ENCODE peak calls at places on chromosomes 5 and 9, in nine cellular contexts. M is neural progenitor cell, O is WTC11, W is foreskin keratinocyte, X is nephron progenitor cell, Q is tibial nerve, C is right lobe of liver, G is RWPE2, N is pancreas. Y is an unnamed sample.

GRCh38 chr5:137743031-137743640 is 7.2 kb upstream of the KLHL3 start:
- DNase-seq in N (peak; percentile 49), W (no peak), G (no peak), O (peak; percentile 43), Q (peak; percentile 65), C (no peak), X (peak; percentile 55), M (peak; percentile 86), Y (peak; percentile 48)

GRCh38 chr5:16727937-16728336 is 111.1 kb upstream of the RETREG1 start:
- DNase-seq in W (no peak), C (no peak), M (no peak), G (no peak), N (peak; percentile 67), O (no peak), X (no peak), Q (peak; percentile 49), Y (no peak)

GRCh38 chr9:3507395-3508077 is 18.3 kb downstream of the RFX3 start:
- DNase-seq in C (no peak), W (no peak), O (no peak), Q (no peak), N (no peak), X (no peak), M (no peak), G (no peak), Y (no peak)

GRCh38 chr5:159010611-159011497 is 88.9 kb downstream of the EBF1 start:
- DNase-seq in W (no peak), X (peak; percentile 23), Q (no peak), C (no peak), M (no peak), G (no peak), O (no peak), N (no peak), Y (no peak)

GRCh38 chr5:151094054-151094858 is 13.4 kb upstream of the TNIP1 start:
- DNase-seq in O (no peak), G (no peak), M (no peak), N (no peak), Q (no peak), W (peak; percentile 50), X (no peak), C (peak; percentile 66), Y (peak; percentile 87)

GRCh38 chr9:21381752-21382339 is 3.4 kb downstream of the IFNA2 start:
- DNase-seq in M (no peak), W (no peak), N (no peak), Q (no peak), C (no peak), G (no peak), O (peak; percentile 21), X (no peak), Y (no peak)

GRCh38 chr9:37549527-37549926 is 26.7 kb downstream of the FBXO10 start:
- DNase-seq in Q (no peak), M (no peak), X (no peak), O (no peak), G (no peak), N (no peak), C (no peak), W (peak; percentile 12), Y (no peak)

GRCh38 chr9:30925635-30926034 is 1458.8 kb upstream of the ACO1 start:
- DNase-seq in G (no peak), N (no peak), O (no peak), Q (no peak), X (no peak), C (no peak), M (no peak), W (peak; percentile 12), Y (no peak)

GRCh38 chr9:126377521-126377920 is 50.9 kb downstream of the MVB12B start:
- DNase-seq in O (no peak), N (no peak), C (no peak), G (no peak), M (no peak), X (no peak), Q (no peak), W (no peak), Y (no peak)

GRCh38 chr9:87556821-87557220 is 59.2 kb downstream of the DAPK1 start:
- DNase-seq in G (no peak), W (no peak), X (no peak), C (no peak), Q (no peak), O (no peak), N (no peak), M (no peak), Y (peak; percentile 68)

GRCh38 chr5:81417052-81417451 is 23.1 kb upstream of the ACOT12 start:
- DNase-seq in M (no peak), W (peak; percentile 80), X (no peak), O (no peak), N (no peak), G (no peak), Q (no peak), C (no peak), Y (no peak)

GRCh38 chr5:158166424-158166823 is 307.5 kb upstream of the CLINT1 start:
- DNase-seq in N (no peak), O (no peak), C (no peak), X (no peak), M (peak; percentile 28), G (no peak), W (no peak), Q (no peak), Y (no peak)

GRCh38 chr9:89042984-89043383 is 51.7 kb downstream of the S1PR3 start:
- DNase-seq in W (no peak), N (no peak), X (no peak), O (no peak), G (no peak), Q (no peak), C (no peak), M (no peak), Y (no peak)

DNA sequence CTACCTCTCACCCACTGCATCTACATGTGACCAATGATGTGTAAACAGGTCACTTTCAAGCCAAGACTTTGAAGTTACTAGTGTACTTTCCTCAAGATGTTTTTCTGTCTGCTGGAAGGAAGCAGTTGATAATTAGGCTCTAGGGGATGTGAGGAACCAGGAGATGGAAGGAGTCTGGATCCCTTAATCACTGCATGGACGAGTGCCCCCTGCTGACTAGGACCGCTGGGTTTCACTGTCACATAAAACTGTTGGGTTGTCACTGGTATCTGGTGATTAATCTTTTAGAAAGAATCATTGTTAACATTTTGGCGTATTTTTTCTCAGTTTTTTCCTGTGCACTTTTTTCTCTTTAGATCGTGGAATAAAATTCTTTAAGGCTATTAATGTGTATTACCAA is 79.5 kb downstream of the SREK1 start:
- DNase-seq in X (no peak), G (no peak), M (no peak), Q (peak; percentile 33), C (no peak), O (peak; percentile 32), N (no peak), W (no peak), Y (no peak)
- TF ChIP-seq CTCF in X (peak; percentile 18), G (peak; percentile 35), M (peak; percentile 32), Q (no peak), C (no peak), O (no peak), N (no peak), W (peak; percentile 54), Y (no peak)

DNA sequence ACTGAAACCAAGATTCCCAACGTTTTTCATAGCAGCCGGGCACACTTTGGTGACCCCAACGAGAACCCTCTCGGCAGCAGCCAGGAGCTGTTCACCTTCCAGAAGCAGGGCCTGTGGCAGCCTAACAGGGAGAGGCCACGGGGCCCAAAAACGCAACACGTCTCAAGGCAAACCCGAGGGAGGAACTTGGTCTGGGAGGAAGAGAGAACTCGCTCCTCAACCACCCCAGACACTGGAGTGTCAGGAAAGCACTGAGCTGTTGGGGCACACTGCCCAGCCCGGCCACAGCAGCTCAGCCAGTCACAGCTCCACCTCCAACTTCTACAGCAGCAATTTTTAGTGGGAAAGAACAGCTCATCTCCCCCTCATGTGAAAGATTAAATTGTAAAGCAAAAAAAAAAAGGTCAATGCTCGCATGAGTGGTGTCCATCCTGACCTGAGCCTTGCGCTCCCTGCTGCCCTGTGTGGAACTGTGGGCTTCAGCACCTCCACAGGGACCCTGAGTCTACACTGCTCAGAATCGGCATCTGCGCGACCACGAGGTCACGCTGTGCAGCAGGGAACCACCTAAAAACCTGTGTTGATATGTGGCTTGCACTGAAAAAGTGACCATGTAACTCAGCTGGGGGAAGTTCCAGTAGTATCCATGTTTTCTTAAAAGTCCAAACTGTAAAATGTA is 55.0 kb downstream of the IPPK start:
- DNase-seq in X (no peak), C (no peak), M (no peak), N (no peak), Q (no peak), W (no peak), O (no peak), G (no peak), Y (no peak)
- TF ChIP-seq CTCF in X (no peak), C (no peak), M (no peak), N (no peak), Q (no peak), W (no peak), O (no peak), G (no peak), Y (no peak)

GRCh38 chr5:41524174-41524573 is 13.8 kb upstream of the PLCXD3 start:
- DNase-seq in Q (no peak), C (no peak), G (no peak), O (peak; percentile 19), M (peak; percentile 61), X (peak; percentile 19), N (no peak), W (no peak), Y (no peak)
- TF ChIP-seq CTCF in Q (no peak), C (peak; percentile 21), G (peak; percentile 20), O (no peak), M (peak; percentile 74), X (peak; percentile 56), N (no peak), W (peak; percentile 7), Y (no peak)

GRCh38 chr9:81410201-81410600 is 279.1 kb downstream of the TLE1 start:
- DNase-seq in W (peak; percentile 83), O (no peak), M (no peak), X (no peak), C (no peak), Q (no peak), G (no peak), N (no peak), Y (no peak)
- TF ChIP-seq CTCF in W (peak; percentile 26), O (no peak), M (no peak), X (no peak), C (no peak), Q (no peak), G (no peak), N (no peak), Y (no peak)

DNA sequence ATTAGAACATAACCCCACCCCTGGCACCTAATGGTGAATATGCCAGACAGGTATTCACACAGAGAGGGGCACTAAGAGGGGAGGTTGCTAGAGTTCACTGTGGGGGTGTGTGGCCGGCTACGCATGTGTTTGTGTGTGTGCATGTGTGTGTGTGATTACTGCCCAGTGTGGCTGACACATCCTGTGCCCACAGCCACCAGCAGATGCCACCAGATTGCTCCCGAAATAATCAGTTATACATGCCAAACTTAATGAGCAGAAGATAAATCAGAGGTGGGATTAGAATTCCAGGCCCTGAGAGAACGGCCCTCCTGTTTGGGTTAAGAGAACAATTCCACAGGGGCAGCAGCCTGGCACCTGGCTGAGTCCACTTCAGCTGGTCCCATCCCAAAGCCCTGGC is 91.8 kb upstream of the TBCA start:
- DNase-seq in Q (no peak), O (no peak), W (no peak), G (no peak), C (no peak), M (no peak), N (no peak), X (no peak), Y (no peak)
- TF ChIP-seq CTCF in Q (no peak), O (no peak), W (peak; percentile 10), G (no peak), C (no peak), M (no peak), N (no peak), X (no peak), Y (no peak)